ENCODE peak calls at places on chromosomes 16 and 17, in seven cellular contexts. F, Y, M, L, T, O and G are unnamed samples.
A peak's percentile ranks its signal among the peaks of the same experiment; 100 is the strongest.

GRCh38 chr17:68288375-68288774 is 2.6 kb downstream of the SLC16A6 start:
- DNase-seq in F (no peak), Y (no peak), M (no peak), L (peak; percentile 26), T (no peak), O (peak; percentile 30), G (peak; percentile 8)

GRCh38 chr17:75914643-75915265 is 10.1 kb upstream of the MRPL38 start:
- DNase-seq in F (no peak), Y (peak; percentile 83), M (no peak), L (no peak), T (no peak), O (no peak), G (no peak)

GRCh38 chr17:6474376-6474775 is 30.1 kb downstream of the PIMREG start:
- DNase-seq in F (no peak), Y (no peak), M (no peak), L (no peak), T (no peak), O (no peak), G (no peak)

GRCh38 chr17:78356163-78356713 is 3.6 kb downstream of the SOCS3 start:
- DNase-seq in F (peak; percentile 98), Y (peak; percentile 92), M (no peak), L (peak; percentile 96), T (peak; percentile 73), O (peak; percentile 89), G (peak; percentile 97)

GRCh38 chr16:5041604-5042133 is 7.9 kb upstream of the NAGPA start:
- DNase-seq in F (peak; percentile 83), Y (no peak), M (no peak), L (peak; percentile 70), T (no peak), O (peak; percentile 54), G (no peak)

GRCh38 chr16:78416400-78416799 is 316.9 kb downstream of the WWOX start:
- DNase-seq in F (no peak), Y (no peak), M (no peak), L (no peak), T (no peak), O (no peak), G (no peak)

GRCh38 chr16:86823895-86824671 is 245.7 kb downstream of the FOXL1 start:
- DNase-seq in F (peak; percentile 74), Y (no peak), M (no peak), L (peak; percentile 72), T (no peak), O (no peak), G (no peak)

GRCh38 chr16:20910781-20911321 is 10.3 kb downstream of the LYRM1 start:
- DNase-seq in F (peak; percentile 92), Y (no peak), M (no peak), L (peak; percentile 94), T (no peak), O (peak; percentile 36), G (no peak)

GRCh38 chr16:17962726-17963125 is 373.8 kb downstream of the NPIPA8 start:
- DNase-seq in F (no peak), Y (no peak), M (no peak), L (no peak), T (no peak), O (no peak), G (no peak)

GRCh38 chr16:47873434-47873833 is 282.4 kb downstream of the ABCC12 start:
- DNase-seq in F (no peak), Y (no peak), M (no peak), L (no peak), T (no peak), O (no peak), G (no peak)

GRCh38 chr16:5354645-5355044 is 257.1 kb upstream of the EEF2KMT start:
- DNase-seq in F (no peak), Y (no peak), M (no peak), L (no peak), T (no peak), O (no peak), G (no peak)

GRCh38 chr16:68406458-68407041 is 41.8 kb downstream of the SMPD3 start:
- DNase-seq in F (peak; percentile 54), Y (no peak), M (no peak), L (peak; percentile 12), T (no peak), O (peak; percentile 83), G (no peak)

GRCh38 chr17:70254735-70255460 is 85.6 kb downstream of the KCNJ2 start:
- DNase-seq in F (peak; percentile 54), Y (no peak), M (no peak), L (no peak), T (no peak), O (no peak), G (no peak)

GRCh38 chr17:73211745-73212144 is 18.9 kb downstream of the COG1 start:
- DNase-seq in F (no peak), Y (no peak), M (no peak), L (no peak), T (no peak), O (peak; percentile 14), G (no peak)

GRCh38 chr17:44044092-44044491 is 22.4 kb downstream of the LSM12 start:
- DNase-seq in F (peak; percentile 65), Y (no peak), M (no peak), L (peak; percentile 38), T (no peak), O (no peak), G (no peak)

GRCh38 chr16:47492428-47493357 is 31.6 kb downstream of the PHKB start:
- DNase-seq in F (peak; percentile 23), Y (no peak), M (no peak), L (peak; percentile 73), T (no peak), O (peak; percentile 16), G (no peak)

GRCh38 chr16:48852955-48853354 is 243.0 kb upstream of the N4BP1 start:
- DNase-seq in F (no peak), Y (no peak), M (no peak), L (no peak), T (no peak), O (no peak), G (no peak)

GRCh38 chr16:30340621-30341020 is 14.5 kb downstream of the CD2BP2 start:
- DNase-seq in F (no peak), Y (peak; percentile 27), M (no peak), L (no peak), T (no peak), O (no peak), G (no peak)

GRCh38 chr16:51989637-51990230 is 557.2 kb downstream of the TOX3 start:
- DNase-seq in F (no peak), Y (no peak), M (no peak), L (no peak), T (no peak), O (no peak), G (no peak)

GRCh38 chr17:40259505-40259904 is 28.2 kb upstream of the CDC6 start:
- DNase-seq in F (no peak), Y (no peak), M (no peak), L (no peak), T (no peak), O (no peak), G (no peak)

GRCh38 chr17:32019228-32019627 is 12.0 kb downstream of the LRRC37B start:
- DNase-seq in F (no peak), Y (no peak), M (no peak), L (no peak), T (no peak), O (no peak), G (no peak)

GRCh38 chr17:77186141-77186604 is 45.4 kb downstream of the SEC14L1 start:
- DNase-seq in F (no peak), Y (no peak), M (no peak), L (no peak), T (no peak), O (no peak), G (no peak)

GRCh38 chr16:31480851-31481250 is 2.1 kb upstream of the SLC5A2 start:
- DNase-seq in F (no peak), Y (no peak), M (no peak), L (no peak), T (no peak), O (no peak), G (no peak)

DNA sequence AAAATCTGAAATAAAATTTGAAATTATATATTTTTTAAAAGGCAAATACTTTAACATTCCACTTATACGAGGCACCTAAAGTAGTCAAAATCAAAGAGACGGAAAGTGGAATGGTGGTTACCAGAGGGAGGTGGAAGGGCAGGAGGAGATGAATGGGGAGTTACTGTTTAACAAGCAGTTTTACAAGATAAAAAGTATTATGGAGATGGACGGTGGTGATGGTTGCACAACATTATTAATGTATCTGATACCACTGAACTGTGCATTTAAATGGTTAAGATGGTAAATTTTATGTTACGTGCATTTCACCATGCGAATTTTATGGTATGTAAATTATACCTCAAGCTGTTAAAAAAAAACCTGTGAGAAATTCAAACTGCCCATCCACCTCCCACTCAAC is 5.4 kb downstream of the CMC2 start:
- DNase-seq in F (no peak), Y (no peak), M (no peak), L (no peak), T (no peak), O (no peak), G (no peak)
- H3K23ac ChIP-seq in F (no peak overlapping the region), Y (no peak overlapping the region), M (no peak overlapping the region), L (no peak overlapping the region), T (no peak overlapping the region), O (no peak overlapping the region), G (no peak overlapping the region)

GRCh38 chr16:85600905-85601639 is 12.1 kb upstream of the GSE1 start:
- DNase-seq in F (no peak), Y (no peak), M (no peak), L (no peak), T (no peak), O (no peak), G (no peak)

GRCh38 chr16:85602402-85602801 is 10.7 kb upstream of the GSE1 start:
- DNase-seq in F (no peak), Y (no peak), M (no peak), L (no peak), T (no peak), O (no peak), G (no peak)

GRCh38 chr16:85598141-85598540 is 15.0 kb upstream of the GSE1 start:
- DNase-seq in F (no peak), Y (no peak), M (no peak), L (no peak), T (no peak), O (no peak), G (no peak)

GRCh38 chr16:85601730-85602401 is 11.3 kb upstream of the GSE1 start:
- DNase-seq in F (peak; percentile 24), Y (no peak), M (no peak), L (peak; percentile 76), T (no peak), O (peak; percentile 55), G (peak; percentile 66)

GRCh38 chr16:85600078-85600477 is 13.0 kb upstream of the GSE1 start:
- DNase-seq in F (no peak), Y (no peak), M (no peak), L (no peak), T (no peak), O (no peak), G (no peak)
- H2AK5ac ChIP-seq in F (peak overlapping the region; percentile 43), Y (no peak overlapping the region), M (peak overlapping the region; percentile 95), L (no peak overlapping the region), T (peak overlapping the region; percentile 65), O (no peak overlapping the region), G (no peak overlapping the region)

DNA sequence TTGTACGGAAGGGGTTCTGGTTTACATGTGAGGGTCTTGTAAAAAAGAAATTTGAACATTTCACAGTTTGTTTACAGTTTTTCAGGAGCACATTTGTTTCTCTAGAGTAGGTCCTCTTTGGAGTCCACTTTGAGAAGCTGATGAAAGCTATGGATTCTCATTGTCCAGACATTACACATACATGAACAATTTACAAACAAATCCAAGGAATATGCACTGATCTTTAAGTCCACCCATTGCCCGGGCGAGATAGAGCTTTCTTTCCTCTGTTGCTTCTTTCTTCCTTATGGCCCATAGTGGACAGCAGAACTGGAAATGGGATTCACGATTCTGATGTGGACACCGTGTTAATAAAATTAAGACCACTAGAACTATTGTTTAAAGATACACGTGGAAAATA is 1.9 kb downstream of the DCAF7 start:
- DNase-seq in F (peak; percentile 52), Y (no peak), M (no peak), L (peak; percentile 50), T (no peak), O (peak; percentile 4), G (no peak)
- H3K23ac ChIP-seq in F (peak overlapping the region; percentile 15), Y (no peak overlapping the region), M (no peak overlapping the region), L (no peak overlapping the region), T (no peak overlapping the region), O (no peak overlapping the region), G (no peak overlapping the region)

GRCh38 chr16:35194681-35195080 is 1735.3 kb downstream of the TP53TG3F start:
- DNase-seq in F (no peak), Y (no peak), M (no peak), L (no peak), T (no peak), O (no peak), G (no peak)
- H2AK5ac ChIP-seq in F (no peak overlapping the region), Y (no peak overlapping the region), M (no peak overlapping the region), L (no peak overlapping the region), T (no peak overlapping the region), O (no peak overlapping the region), G (no peak overlapping the region)